ENCODE peak calls at places on chromosomes 13 and 19, in four cellular contexts. One of them, this sample, is unnamed. For H3K4me1, the result is how much of the 10 kb centered on the place peaks cover.

GRCh38 chr13:98171806-98172569 is 5.1 kb downstream of the RNF113B start:
- DNase-seq in stomach: peak
- DNase-seq in colonic mucosa: no peak
- DNase-seq in tibial nerve: peak
- DNase-seq in this sample: no peak

GRCh38 chr19:2345076-2345475 is 15.0 kb upstream of the TMPRSS9 start:
- DNase-seq in stomach: no peak
- DNase-seq in tibial nerve: no peak
- DNase-seq in colonic mucosa: no peak
- DNase-seq in this sample: no peak

GRCh38 chr13:112956516-112957294 is 12.3 kb upstream of the MCF2L start:
- DNase-seq in tibial nerve: no peak
- DNase-seq in colonic mucosa: no peak
- DNase-seq in stomach: no peak
- DNase-seq in this sample: no peak

GRCh38 chr19:47896019-47896418 is 9.9 kb upstream of the SULT2A1 start:
- DNase-seq in stomach: no peak
- DNase-seq in tibial nerve: no peak
- DNase-seq in colonic mucosa: no peak
- DNase-seq in this sample: no peak

GRCh38 chr19:46615966-46616365 is 8.9 kb downstream of the PTGIR start:
- DNase-seq in stomach: no peak
- DNase-seq in tibial nerve: no peak
- DNase-seq in colonic mucosa: no peak
- DNase-seq in this sample: no peak

GRCh38 chr13:35723820-35724219 is 247.3 kb upstream of the MAB21L1 start:
- DNase-seq in tibial nerve: no peak
- DNase-seq in stomach: no peak
- DNase-seq in colonic mucosa: no peak
- DNase-seq in this sample: no peak

GRCh38 chr13:99862243-99862642 is 109.3 kb downstream of the ZIC5 start:
- DNase-seq in tibial nerve: no peak
- DNase-seq in stomach: no peak
- DNase-seq in colonic mucosa: no peak
- DNase-seq in this sample: no peak

GRCh38 chr19:16326401-16327130 is 1.9 kb downstream of the KLF2 start:
- DNase-seq in stomach: no peak
- DNase-seq in tibial nerve: no peak
- DNase-seq in colonic mucosa: no peak
- DNase-seq in this sample: no peak

GRCh38 chr13:60661514-60661913 is 264.5 kb downstream of the TDRD3 start:
- DNase-seq in colonic mucosa: no peak
- DNase-seq in tibial nerve: no peak
- DNase-seq in stomach: no peak
- DNase-seq in this sample: no peak

GRCh38 chr13:88085036-88085435 is 413.9 kb downstream of the SLITRK5 start:
- DNase-seq in colonic mucosa: no peak
- DNase-seq in stomach: no peak
- DNase-seq in tibial nerve: no peak
- DNase-seq in this sample: no peak

GRCh38 chr19:34230833-34231232 is 23.5 kb upstream of the GARRE1 start:
- DNase-seq in stomach: no peak
- DNase-seq in tibial nerve: no peak
- DNase-seq in colonic mucosa: no peak
- DNase-seq in this sample: no peak

GRCh38 chr13:60788156-60788829 is 391.3 kb downstream of the TDRD3 start:
- DNase-seq in colonic mucosa: no peak
- DNase-seq in tibial nerve: no peak
- DNase-seq in stomach: no peak
- DNase-seq in this sample: no peak

GRCh38 chr13:79675931-79676658 is 195.1 kb downstream of the NDFIP2 start:
- DNase-seq in stomach: no peak
- DNase-seq in colonic mucosa: no peak
- DNase-seq in tibial nerve: no peak
- DNase-seq in this sample: no peak

GRCh38 chr13:51585696-51586095 is 1.4 kb downstream of the WDFY2 start:
- DNase-seq in tibial nerve: no peak
- DNase-seq in stomach: no peak
- DNase-seq in colonic mucosa: no peak
- DNase-seq in this sample: no peak

GRCh38 chr19:50562329-50562728 is 5.9 kb downstream of the LRRC4B start:
- DNase-seq in colonic mucosa: no peak
- DNase-seq in tibial nerve: no peak
- DNase-seq in stomach: no peak
- DNase-seq in this sample: no peak

GRCh38 chr19:11473725-11474124 is 7.1 kb downstream of the ELAVL3 start:
- DNase-seq in colonic mucosa: no peak
- DNase-seq in tibial nerve: no peak
- DNase-seq in stomach: no peak
- DNase-seq in this sample: no peak

GRCh38 chr13:91630916-91631315 is 232.5 kb downstream of the GPC5 start:
- DNase-seq in colonic mucosa: no peak
- DNase-seq in stomach: no peak
- DNase-seq in tibial nerve: no peak
- DNase-seq in this sample: no peak

GRCh38 chr13:20132052-20132634 is 28.7 kb downstream of the GJA3 start:
- DNase-seq in colonic mucosa: no peak
- DNase-seq in stomach: no peak
- DNase-seq in tibial nerve: no peak
- DNase-seq in this sample: no peak

GRCh38 chr19:1490020-1490310 is 185 bp downstream of the PCSK4 start:
- DNase-seq in tibial nerve: no peak
- DNase-seq in stomach: no peak
- DNase-seq in colonic mucosa: no peak
- DNase-seq in this sample: no peak

GRCh38 chr19:3115916-3116602 is 19.8 kb upstream of the GNA15 start:
- DNase-seq in colonic mucosa: no peak
- DNase-seq in tibial nerve: no peak
- DNase-seq in stomach: no peak
- DNase-seq in this sample: no peak

GRCh38 chr19:43799502-43800142 is 2.6 kb downstream of the LYPD5 start:
- DNase-seq in colonic mucosa: peak
- DNase-seq in stomach: no peak
- DNase-seq in tibial nerve: no peak
- DNase-seq in this sample: peak

GRCh38 chr13:102569488-102569887 is 27.3 kb upstream of the TPP2 start:
- DNase-seq in tibial nerve: no peak
- DNase-seq in colonic mucosa: no peak
- DNase-seq in stomach: no peak
- DNase-seq in this sample: no peak

GRCh38 chr19:2616741-2617392 is 85.6 kb downstream of the GNG7 start:
- DNase-seq in colonic mucosa: no peak
- DNase-seq in stomach: peak
- DNase-seq in tibial nerve: no peak
- DNase-seq in this sample: no peak

GRCh38 chr13:86446311-86446710 is 647.1 kb upstream of the SLITRK6 start:
- DNase-seq in colonic mucosa: no peak
- DNase-seq in tibial nerve: no peak
- DNase-seq in stomach: no peak
- DNase-seq in this sample: no peak

GRCh38 chr13:97182065-97182890 is 39.9 kb upstream of the MBNL2 start:
- DNase-seq in stomach: no peak
- DNase-seq in colonic mucosa: no peak
- DNase-seq in tibial nerve: no peak
- DNase-seq in this sample: no peak

GRCh38 chr13:50033696-50034095 is 18.5 kb downstream of the KCNRG start:
- DNase-seq in stomach: no peak
- DNase-seq in tibial nerve: no peak
- DNase-seq in colonic mucosa: no peak
- DNase-seq in this sample: no peak

GRCh38 chr19:55406869-55407624 is 541 bp downstream of the UBE2S start:
- DNase-seq in stomach: peak
- DNase-seq in colonic mucosa: no peak
- DNase-seq in tibial nerve: no peak
- DNase-seq in this sample: peak

GRCh38 chr13:36323951-36324566 is 22.1 kb downstream of the SPART start:
- DNase-seq in stomach: no peak
- DNase-seq in tibial nerve: no peak
- DNase-seq in colonic mucosa: no peak
- DNase-seq in this sample: no peak

GRCh38 chr19:10587022-10587838 is at the start of gene AP1M2:
- DNase-seq in stomach: peak
- DNase-seq in colonic mucosa: peak
- DNase-seq in tibial nerve: no peak
- DNase-seq in this sample: peak

GRCh38 chr13:59356607-59357006 is 807.1 kb downstream of the DIAPH3 start:
- DNase-seq in stomach: no peak
- DNase-seq in tibial nerve: no peak
- DNase-seq in colonic mucosa: no peak
- DNase-seq in this sample: peak

GRCh38 chr19:45973564-45974338 is at the start of gene NOVA2:
- DNase-seq in colonic mucosa: peak
- DNase-seq in tibial nerve: no peak
- DNase-seq in stomach: peak
- DNase-seq in this sample: peak

GRCh38 chr13:49308977-49309408 is 61.3 kb downstream of the CDADC1 start:
- DNase-seq in colonic mucosa: no peak
- DNase-seq in stomach: peak
- DNase-seq in tibial nerve: no peak
- DNase-seq in this sample: no peak

GRCh38 chr19:44972802-44973201 is 17.6 kb downstream of the CLPTM1 start:
- DNase-seq in stomach: no peak
- DNase-seq in colonic mucosa: no peak
- DNase-seq in tibial nerve: no peak
- DNase-seq in this sample: no peak

GRCh38 chr19:15702590-15702930 is 25.3 kb upstream of the OR10H2 start:
- DNase-seq in colonic mucosa: peak
- DNase-seq in tibial nerve: peak
- DNase-seq in stomach: peak
- DNase-seq in this sample: no peak

GRCh38 chr19:46599716-46600392 is 1.3 kb upstream of the CALM3 start:
- DNase-seq in colonic mucosa: no peak
- DNase-seq in tibial nerve: no peak
- DNase-seq in stomach: no peak
- DNase-seq in this sample: no peak

GRCh38 chr19:58474291-58474996 is 1.7 kb upstream of the ZNF446 start:
- DNase-seq in tibial nerve: no peak
- DNase-seq in stomach: no peak
- DNase-seq in colonic mucosa: no peak
- DNase-seq in this sample: no peak

GRCh38 chr13:67001363-67001762 is 228.8 kb downstream of the PCDH9 start:
- DNase-seq in colonic mucosa: no peak
- DNase-seq in stomach: no peak
- DNase-seq in tibial nerve: no peak
- DNase-seq in this sample: no peak

DNA sequence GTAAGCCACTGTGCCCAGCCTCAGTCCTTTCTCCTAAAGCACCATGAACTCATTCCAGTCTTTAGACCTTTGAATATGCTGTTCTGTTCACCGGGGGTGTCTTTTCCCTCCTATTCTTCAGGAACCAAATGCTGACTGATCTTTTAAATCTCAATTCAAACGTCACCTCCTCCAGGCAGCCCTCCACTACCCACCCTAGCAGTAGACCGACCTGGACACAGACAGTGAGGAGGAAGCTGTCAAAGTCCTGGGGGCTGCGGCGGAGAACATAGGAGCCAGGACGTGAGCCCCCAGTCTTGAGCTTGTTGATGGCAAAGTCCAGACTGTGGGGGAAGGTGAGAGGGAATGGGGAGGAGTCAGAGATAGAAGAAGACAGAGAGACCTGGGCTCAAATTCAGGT is 7.8 kb downstream of the JAK3 start:
- DNase-seq in tibial nerve: no peak
- DNase-seq in stomach: no peak
- DNase-seq in colonic mucosa: no peak
- DNase-seq in this sample: no peak
- H3K4me1 ChIP-seq in tibial nerve: under half
- H3K4me1 ChIP-seq in stomach: under half
- H3K4me1 ChIP-seq in colonic mucosa: under half
- H3K4me1 ChIP-seq in this sample: under half

DNA sequence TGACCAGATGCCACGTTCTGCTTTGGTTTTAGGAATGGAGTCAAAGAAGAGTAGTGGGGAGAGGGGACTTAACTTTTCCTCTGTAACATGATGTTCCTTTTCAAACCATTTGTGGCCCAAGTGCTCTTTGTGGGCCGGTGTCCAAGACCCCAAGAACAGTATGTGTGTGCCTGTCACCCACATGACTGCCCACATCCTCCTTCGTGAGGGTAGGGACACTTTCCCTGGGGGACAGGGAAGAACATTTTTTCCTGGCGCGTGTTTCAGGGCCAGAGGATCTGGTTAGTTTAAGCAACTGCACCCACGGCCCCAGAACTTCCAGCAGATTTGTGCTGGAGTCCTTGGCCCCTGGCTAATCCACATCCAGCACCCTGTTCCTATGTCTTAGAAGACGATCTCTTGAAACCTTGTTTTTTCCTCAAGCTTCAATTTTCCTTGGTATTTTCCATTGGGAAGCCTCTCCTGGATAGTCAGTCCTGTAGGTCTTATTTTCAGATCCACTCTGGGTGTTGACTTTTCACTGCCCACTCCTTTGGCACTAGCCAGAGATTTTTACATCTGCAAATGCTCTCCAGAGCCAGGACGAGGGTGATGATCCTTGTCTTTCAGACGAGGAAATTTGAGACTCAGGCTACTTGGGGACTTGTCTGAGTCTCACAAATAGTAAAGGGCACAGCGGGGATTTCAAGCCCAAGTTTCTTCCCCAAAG is 10.8 kb upstream of the CCDC97 start:
- DNase-seq in colonic mucosa: no peak
- DNase-seq in stomach: no peak
- DNase-seq in tibial nerve: peak
- DNase-seq in this sample: no peak
- H3K4me1 ChIP-seq in colonic mucosa: under half
- H3K4me1 ChIP-seq in stomach: half or more
- H3K4me1 ChIP-seq in tibial nerve: under half
- H3K4me1 ChIP-seq in this sample: under half

DNA sequence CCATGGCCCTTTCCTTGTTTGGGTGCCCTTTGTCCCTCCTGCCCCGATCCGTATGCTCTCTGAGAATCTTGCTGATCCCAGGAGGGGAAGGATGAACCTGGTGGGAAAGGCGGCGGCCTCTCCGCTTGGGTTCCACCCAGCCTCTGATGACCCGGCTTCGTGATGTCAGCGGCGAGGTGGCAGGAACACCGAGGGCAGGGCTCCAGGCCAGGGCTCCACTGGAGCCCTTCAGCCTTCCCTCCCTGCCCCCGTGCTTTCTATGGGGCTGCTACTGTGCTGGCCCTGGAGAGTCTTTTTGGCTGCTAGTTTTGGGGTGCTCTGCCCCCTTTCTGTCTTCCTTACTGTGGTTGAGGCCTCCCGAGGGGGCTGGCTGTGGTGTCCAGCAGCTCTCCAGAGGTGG is 11.9 kb upstream of the LIN7B start:
- DNase-seq in tibial nerve: no peak
- DNase-seq in colonic mucosa: no peak
- DNase-seq in stomach: no peak
- DNase-seq in this sample: no peak
- H3K4me1 ChIP-seq in tibial nerve: under half
- H3K4me1 ChIP-seq in colonic mucosa: under half
- H3K4me1 ChIP-seq in stomach: under half
- H3K4me1 ChIP-seq in this sample: under half

DNA sequence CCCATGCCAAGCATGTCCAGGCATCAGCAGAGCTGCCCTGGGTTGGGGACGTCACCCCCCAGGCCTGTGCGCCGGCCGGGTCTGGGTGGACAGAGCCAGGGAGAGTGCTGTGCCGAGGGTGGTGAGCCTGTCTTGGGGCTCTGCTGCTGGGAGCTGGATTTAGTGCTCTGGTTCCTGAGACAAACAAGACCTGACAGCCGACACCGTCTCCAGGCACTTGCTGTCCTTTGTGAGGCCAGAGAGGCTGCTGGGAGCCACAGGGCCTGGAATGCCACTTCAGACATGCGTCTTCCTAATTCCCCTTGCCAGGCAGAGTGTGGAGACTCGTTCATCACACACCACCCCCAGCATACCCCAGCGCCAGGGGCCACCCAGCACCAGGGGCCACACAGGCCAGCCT is 165.8 kb downstream of the KDM4B start:
- DNase-seq in colonic mucosa: no peak
- DNase-seq in tibial nerve: no peak
- DNase-seq in stomach: no peak
- DNase-seq in this sample: no peak
- H3K4me1 ChIP-seq in colonic mucosa: under half
- H3K4me1 ChIP-seq in tibial nerve: under half
- H3K4me1 ChIP-seq in stomach: under half
- H3K4me1 ChIP-seq in this sample: under half